ENCODE peak calls at places on chromosomes 2 and 18, in seven cellular contexts. O is fibroblast of mammary gland, U is GM06990, K is A549, Y is neural crest cell, H is fibroblast of lung, T is Peyer's patch. Z is an unnamed sample.

GRCh38 chr18:63311481-63312409 is 7.8 kb downstream of the BCL2 start:
- DNase-seq in O (no peak), U (peak), K (no peak), Y (no peak), H (no peak), T (no peak), Z (no peak)

GRCh38 chr18:24177499-24178133 is 38.8 kb downstream of the CABYR start:
- DNase-seq in O (no peak), U (no peak), K (no peak), Y (no peak), H (no peak), T (no peak), Z (no peak)

GRCh38 chr2:32680937-32681336 is 53.1 kb downstream of the TTC27 start:
- DNase-seq in O (peak), U (no peak), K (no peak), Y (no peak), H (peak), T (no peak), Z (no peak)

GRCh38 chr2:186695081-186695756 is 1.4 kb downstream of the FAM171B start:
- DNase-seq in O (peak), U (no peak), K (no peak), Y (no peak), H (peak), T (no peak), Z (no peak)

GRCh38 chr2:126907671-126908070 is 9.0 kb downstream of the TEX51 start:
- DNase-seq in O (no peak), U (peak), K (no peak), Y (no peak), H (no peak), T (no peak), Z (no peak)

GRCh38 chr2:21381421-21381820 is 257.7 kb downstream of the TDRD15 start:
- DNase-seq in O (peak), U (no peak), K (no peak), Y (no peak), H (peak), T (no peak), Z (no peak)

GRCh38 chr2:217437289-217437688 is 565.5 kb downstream of the TNS1 start:
- DNase-seq in O (no peak), U (no peak), K (no peak), Y (no peak), H (peak), T (no peak), Z (no peak)

GRCh38 chr2:209977386-209978239 is 24.8 kb upstream of the RPE start:
- DNase-seq in O (peak), U (no peak), K (peak), Y (no peak), H (peak), T (no peak), Z (no peak)

GRCh38 chr2:189858301-189858700 is 74.1 kb downstream of the PMS1 start:
- DNase-seq in O (no peak), U (no peak), K (no peak), Y (no peak), H (no peak), T (no peak), Z (no peak)

GRCh38 chr2:13876491-13877037 is 756.0 kb upstream of the LRATD1 start:
- DNase-seq in O (no peak), U (no peak), K (no peak), Y (no peak), H (no peak), T (no peak), Z (no peak)

GRCh38 chr18:74897971-74898657 is 300.4 kb downstream of the ZNF407 start:
- DNase-seq in O (peak), U (no peak), K (no peak), Y (no peak), H (peak), T (no peak), Z (no peak)

GRCh38 chr2:60079562-60079961 is 473.9 kb downstream of the BCL11A start:
- DNase-seq in O (no peak), U (no peak), K (no peak), Y (no peak), H (no peak), T (no peak), Z (no peak)

GRCh38 chr2:10469955-10470568 is 21.9 kb upstream of the ODC1 start:
- DNase-seq in O (no peak), U (no peak), K (no peak), Y (no peak), H (no peak), T (no peak), Z (no peak)

GRCh38 chr2:27273123-27273522 is 2.1 kb upstream of the DNAJC5G start:
- DNase-seq in O (no peak), U (no peak), K (no peak), Y (no peak), H (no peak), T (no peak), Z (no peak)

GRCh38 chr2:43073373-43073772 is 153.0 kb downstream of the ZFP36L2 start:
- DNase-seq in O (peak), U (no peak), K (peak), Y (no peak), H (peak), T (no peak), Z (no peak)

GRCh38 chr18:69222089-69222488 is 178.6 kb upstream of the DOK6 start:
- DNase-seq in O (no peak), U (no peak), K (no peak), Y (no peak), H (no peak), T (no peak), Z (no peak)

GRCh38 chr2:203786912-203787311 is 80.5 kb downstream of the CD28 start:
- DNase-seq in O (peak), U (no peak), K (no peak), Y (no peak), H (peak), T (no peak), Z (no peak)

GRCh38 chr2:208375452-208376068 is 31.0 kb upstream of the PTH2R start:
- DNase-seq in O (no peak), U (no peak), K (no peak), Y (no peak), H (no peak), T (no peak), Z (no peak)

GRCh38 chr2:191678437-191679110 is 638 bp downstream of the NABP1 start:
- DNase-seq in O (no peak), U (peak), K (peak), Y (peak), H (no peak), T (peak), Z (peak)

GRCh38 chr2:237257471-237257951 is 156.5 kb downstream of the COL6A3 start:
- DNase-seq in O (peak), U (no peak), K (no peak), Y (no peak), H (peak), T (no peak), Z (no peak)

GRCh38 chr2:239616729-239617128 is 215.9 kb upstream of the HDAC4 start:
- DNase-seq in O (no peak), U (no peak), K (no peak), Y (no peak), H (no peak), T (no peak), Z (no peak)

DNA sequence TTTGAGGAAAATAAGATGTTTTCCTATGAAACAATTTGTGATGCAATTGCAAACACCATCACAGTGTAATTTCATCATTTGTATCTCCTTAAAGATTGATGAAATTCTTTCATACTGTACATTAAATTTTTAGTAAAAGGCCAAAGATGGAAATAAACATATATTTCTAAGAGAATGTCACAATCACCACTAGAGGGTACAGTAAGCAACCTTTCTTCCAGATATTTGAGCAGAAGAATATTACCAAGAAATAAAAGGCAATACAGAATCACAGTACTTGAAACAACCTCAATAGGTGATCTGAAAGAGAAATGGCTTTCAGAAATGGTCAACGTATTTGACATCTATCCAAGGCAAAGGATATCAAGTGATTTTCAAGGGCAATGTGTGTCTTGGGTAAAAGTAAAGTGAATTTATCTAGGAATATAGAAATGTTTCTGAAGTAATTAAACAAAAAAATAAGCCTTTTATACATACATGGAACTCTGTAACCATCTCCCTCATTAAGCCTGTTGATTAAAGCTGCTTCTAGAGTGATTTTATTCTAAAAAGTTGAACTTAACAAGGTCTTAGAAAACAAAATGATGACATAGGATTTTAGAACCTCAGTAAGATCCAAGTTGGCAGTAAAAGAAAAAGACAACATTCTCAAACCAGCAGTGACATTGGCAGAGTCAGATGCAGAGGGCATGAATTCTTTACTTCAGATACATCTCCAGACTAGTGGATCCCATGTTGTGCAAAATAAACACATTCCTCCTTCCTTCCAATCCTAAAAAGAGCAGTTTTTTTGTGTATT is 90.3 kb upstream of the SESTD1 start:
- DNase-seq in O (peak), U (no peak), K (no peak), Y (no peak), H (peak), T (no peak), Z (no peak)
- TF ChIP-seq CTCF in O (peak), U (peak), K (peak), Y (peak), H (no peak), T (no peak), Z (peak)

GRCh38 chr18:11516988-11517630 is 92.3 kb upstream of the SLC35G4 start:
- DNase-seq in O (peak), U (no peak), K (no peak), Y (no peak), H (peak), T (no peak), Z (no peak)

GRCh38 chr18:11514267-11514666 is 95.1 kb upstream of the SLC35G4 start:
- DNase-seq in O (no peak), U (no peak), K (no peak), Y (no peak), H (no peak), T (no peak), Z (no peak)

GRCh38 chr18:11506871-11507270 is 102.5 kb upstream of the SLC35G4 start:
- DNase-seq in O (no peak), U (no peak), K (no peak), Y (no peak), H (no peak), T (no peak), Z (no peak)

GRCh38 chr18:11511434-11512095 is 97.8 kb upstream of the SLC35G4 start:
- DNase-seq in O (no peak), U (peak), K (no peak), Y (no peak), H (no peak), T (no peak), Z (no peak)

DNA sequence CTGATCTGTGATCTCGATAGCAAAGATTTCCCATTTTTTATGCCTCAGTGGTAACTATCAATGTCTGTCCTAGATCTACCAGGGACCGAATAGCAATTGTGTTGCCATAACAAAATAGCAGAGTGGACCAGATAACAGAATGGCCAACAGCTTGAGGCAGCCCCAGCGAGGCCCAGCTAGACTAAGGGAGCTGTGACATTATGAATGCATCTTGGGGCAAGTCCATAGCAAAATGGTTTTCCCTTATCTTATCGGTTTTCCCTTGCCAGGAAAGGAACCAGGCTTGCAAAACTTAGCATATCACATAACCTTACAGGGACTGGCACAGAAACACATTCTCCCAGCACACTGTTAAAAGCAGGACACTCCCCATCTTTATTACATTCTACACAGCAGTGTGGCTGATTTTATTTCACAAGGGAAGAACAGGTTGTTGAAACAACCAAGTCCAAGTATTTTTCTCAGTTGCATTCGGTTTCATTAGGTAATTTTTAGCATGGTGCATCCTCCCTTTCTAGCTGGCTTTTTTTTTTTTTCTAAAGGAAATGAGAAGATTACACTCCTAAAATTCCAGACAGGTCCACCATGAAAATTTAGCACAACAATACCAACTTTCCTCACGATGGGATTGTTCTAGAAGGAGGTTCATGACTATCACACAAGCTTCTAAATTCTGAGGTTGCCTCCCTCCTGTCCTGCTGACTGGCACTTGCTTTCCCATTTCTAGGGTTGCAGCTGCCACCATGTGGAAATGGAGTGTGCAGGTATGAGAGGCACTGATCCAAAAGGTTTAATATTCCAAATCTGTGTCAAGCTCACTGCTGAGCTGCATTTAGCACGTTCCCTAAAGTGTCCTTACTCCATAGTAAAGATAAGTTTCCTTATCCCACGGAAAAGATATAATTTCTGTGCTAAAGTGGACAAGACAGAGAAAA is 97.0 kb upstream of the SLC35G4 start:
- DNase-seq in O (peak), U (no peak), K (peak), Y (no peak), H (peak), T (no peak), Z (peak)
- TF ChIP-seq CTCF in O (peak), U (no peak), K (peak), Y (no peak), H (no peak), T (no peak), Z (no peak)

GRCh38 chr18:48892146-48892855 is 58.5 kb downstream of the SMAD7 start:
- DNase-seq in O (no peak), U (no peak), K (no peak), Y (no peak), H (no peak), T (no peak), Z (no peak)

GRCh38 chr18:48894266-48894600 is 56.5 kb downstream of the SMAD7 start:
- DNase-seq in O (no peak), U (no peak), K (no peak), Y (no peak), H (no peak), T (no peak), Z (no peak)

GRCh38 chr18:48894799-48895346 is 55.9 kb downstream of the SMAD7 start:
- DNase-seq in O (peak), U (no peak), K (no peak), Y (no peak), H (no peak), T (no peak), Z (no peak)

GRCh38 chr18:48893061-48893558 is 57.7 kb downstream of the SMAD7 start:
- DNase-seq in O (no peak), U (no peak), K (no peak), Y (no peak), H (no peak), T (no peak), Z (no peak)

GRCh38 chr18:48893559-48894265 is 57.1 kb downstream of the SMAD7 start:
- DNase-seq in O (no peak), U (no peak), K (no peak), Y (no peak), H (no peak), T (no peak), Z (no peak)
- TF ChIP-seq CTCF in O (no peak), U (no peak), K (no peak), Y (no peak), H (no peak), T (no peak), Z (no peak)

GRCh38 chr18:39962546-39962945 is 1992.5 kb upstream of the PIK3C3 start:
- DNase-seq in O (no peak), U (no peak), K (no peak), Y (no peak), H (no peak), T (no peak), Z (no peak)

GRCh38 chr18:39969813-39970494 is 1985.1 kb upstream of the PIK3C3 start:
- DNase-seq in O (peak), U (no peak), K (no peak), Y (no peak), H (no peak), T (no peak), Z (no peak)

GRCh38 chr18:39960545-39960944 is 1994.5 kb upstream of the PIK3C3 start:
- DNase-seq in O (peak), U (no peak), K (no peak), Y (no peak), H (no peak), T (no peak), Z (no peak)

GRCh38 chr18:39966275-39966674 is 1988.8 kb upstream of the PIK3C3 start:
- DNase-seq in O (peak), U (no peak), K (no peak), Y (no peak), H (no peak), T (no peak), Z (peak)
- TF ChIP-seq CTCF in O (peak), U (no peak), K (no peak), Y (peak), H (no peak), T (no peak), Z (peak)

GRCh38 chr18:77145364-77145901 is 12.8 kb upstream of the MBP start:
- DNase-seq in O (no peak), U (no peak), K (no peak), Y (no peak), H (no peak), T (no peak), Z (no peak)

GRCh38 chr18:77147418-77147852 is 14.9 kb upstream of the MBP start:
- DNase-seq in O (peak), U (no peak), K (no peak), Y (no peak), H (no peak), T (no peak), Z (no peak)

GRCh38 chr18:77148289-77148688 is 15.7 kb upstream of the MBP start:
- DNase-seq in O (no peak), U (no peak), K (no peak), Y (no peak), H (no peak), T (no peak), Z (no peak)

GRCh38 chr18:77144451-77145118 is 12.0 kb upstream of the MBP start:
- DNase-seq in O (no peak), U (no peak), K (no peak), Y (no peak), H (no peak), T (no peak), Z (no peak)

DNA sequence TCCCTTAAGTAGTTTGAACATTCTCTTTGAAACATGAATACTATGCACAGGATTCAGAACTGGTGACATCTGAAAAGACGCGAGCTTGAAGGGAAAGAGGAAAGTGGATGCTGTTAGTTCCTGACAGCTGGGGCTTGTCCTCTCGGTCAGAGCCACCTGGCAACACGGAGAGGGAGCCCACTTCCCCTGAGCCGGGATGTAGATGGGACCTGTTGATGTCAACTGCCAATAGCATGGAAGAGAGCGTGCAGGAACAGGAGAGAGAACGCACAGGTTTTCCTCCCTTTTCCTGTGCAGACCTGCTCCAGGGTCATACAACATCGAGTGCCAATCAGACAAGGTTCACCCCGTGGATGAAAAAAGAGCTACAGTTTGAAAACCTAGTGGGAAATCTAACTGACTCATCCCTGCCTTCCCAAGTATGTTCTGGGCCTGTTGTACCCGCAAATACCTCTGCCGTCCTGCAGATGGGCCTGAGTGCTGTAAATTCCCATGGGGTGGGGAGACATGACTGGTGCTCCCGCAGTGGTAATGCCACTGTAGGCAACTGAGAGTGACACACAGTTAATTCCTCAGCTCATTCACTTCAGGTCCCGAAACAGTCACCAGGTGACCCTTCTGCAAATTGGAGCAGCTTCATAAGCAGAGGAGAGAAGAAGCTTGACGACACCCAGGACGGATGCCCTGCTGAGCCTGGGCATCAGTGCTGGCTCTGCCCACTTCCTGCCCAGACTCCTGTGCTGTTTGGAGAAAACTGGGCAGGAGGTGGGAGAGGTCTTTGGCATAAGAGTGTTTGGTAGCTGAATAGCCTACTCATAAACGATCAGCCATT is 13.9 kb upstream of the MBP start:
- DNase-seq in O (no peak), U (no peak), K (no peak), Y (no peak), H (no peak), T (no peak), Z (no peak)
- TF ChIP-seq CTCF in O (no peak), U (no peak), K (no peak), Y (no peak), H (no peak), T (no peak), Z (no peak)

GRCh38 chr18:12422936-12423335 is 15.2 kb downstream of the PRELID3A start:
- DNase-seq in O (no peak), U (no peak), K (peak), Y (no peak), H (no peak), T (no peak), Z (peak)
- TF ChIP-seq CTCF in O (no peak), U (peak), K (no peak), Y (no peak), H (no peak), T (no peak), Z (peak)

DNA sequence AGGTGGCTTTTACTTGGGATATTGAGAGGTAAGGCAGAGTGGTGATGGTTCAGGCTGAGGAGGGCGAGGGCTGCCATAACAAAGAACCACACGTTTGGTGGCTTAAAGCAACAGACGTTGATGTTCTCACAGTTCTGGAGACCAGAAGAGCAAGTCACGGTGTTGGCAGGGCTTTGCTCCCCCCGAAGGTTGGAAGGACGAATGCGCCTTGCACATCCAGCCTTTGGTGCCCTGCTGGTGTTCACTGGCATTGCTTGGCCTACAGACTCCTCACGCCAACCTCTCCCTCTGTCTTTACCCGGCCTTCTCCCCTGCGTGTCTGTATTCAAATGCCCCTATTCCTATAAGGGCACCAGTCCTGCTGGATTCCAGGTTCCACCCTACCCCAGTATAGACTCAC is 125.4 kb downstream of the TPO start:
- DNase-seq in O (peak), U (no peak), K (peak), Y (no peak), H (peak), T (no peak), Z (no peak)
- TF ChIP-seq CTCF in O (peak), U (no peak), K (no peak), Y (peak), H (peak), T (no peak), Z (no peak)